ENCODE peak calls at places on chromosome 22, in five cellular contexts. A is testis, P is IMR-90, T is heart left ventricle, J is fibroblast of lung. Q is an unnamed sample.

GRCh38 chr22:17772963-17773605 is 1.2 kb downstream of the BID start:
- DNase-seq in A (no peak), P (peak), T (no peak), J (peak), Q (peak)

GRCh38 chr22:44153705-44154104 is 27.0 kb upstream of the PARVG start:
- DNase-seq in A (no peak), P (no peak), T (no peak), J (no peak), Q (no peak)

GRCh38 chr22:29751669-29752068 is 15.1 kb downstream of the ZMAT5 start:
- DNase-seq in A (no peak), P (no peak), T (no peak), J (no peak), Q (no peak)

GRCh38 chr22:26308467-26308866 is 120.6 kb upstream of the ASPHD2 start:
- DNase-seq in A (no peak), P (no peak), T (no peak), J (no peak), Q (no peak)

GRCh38 chr22:29762263-29762662 is 4.5 kb downstream of the ZMAT5 start:
- DNase-seq in A (no peak), P (no peak), T (no peak), J (no peak), Q (no peak)

GRCh38 chr22:38610234-38610633 is 40.3 kb upstream of the DMC1 start:
- DNase-seq in A (no peak), P (no peak), T (no peak), J (no peak), Q (no peak)

GRCh38 chr22:36999463-36999862 is 19.8 kb downstream of the TST start:
- DNase-seq in A (no peak), P (no peak), T (no peak), J (no peak), Q (peak)

GRCh38 chr22:21661991-21662390 is 3.8 kb upstream of the PPIL2 start:
- DNase-seq in A (no peak), P (no peak), T (no peak), J (no peak), Q (no peak)

GRCh38 chr22:35611891-35612576 is 5.1 kb downstream of the MB start:
- DNase-seq in A (no peak), P (no peak), T (no peak), J (no peak), Q (no peak)

GRCh38 chr22:36797988-36798670 is 18.7 kb downstream of the PVALB start:
- DNase-seq in A (no peak), P (no peak), T (no peak), J (no peak), Q (no peak)

GRCh38 chr22:37739000-37739399 is 42.2 kb downstream of the TRIOBP start:
- DNase-seq in A (peak), P (peak), T (peak), J (peak), Q (no peak)

GRCh38 chr22:44182591-44183588 is 2.2 kb downstream of the PARVG start:
- DNase-seq in A (peak), P (no peak), T (peak), J (no peak), Q (no peak)

GRCh38 chr22:38925571-38926041 is 31.8 kb upstream of the APOBEC3A start:
- DNase-seq in A (no peak), P (peak), T (no peak), J (peak), Q (peak)

GRCh38 chr22:43481528-43482309 is 69.9 kb downstream of the MPPED1 start:
- DNase-seq in A (no peak), P (no peak), T (no peak), J (no peak), Q (peak)

GRCh38 chr22:19914201-19914943 is 27.2 kb upstream of the COMT start:
- DNase-seq in A (no peak), P (no peak), T (no peak), J (no peak), Q (no peak)

GRCh38 chr22:19911540-19912235 is 29.9 kb upstream of the COMT start:
- DNase-seq in A (no peak), P (no peak), T (no peak), J (no peak), Q (no peak)

GRCh38 chr22:19913337-19913936 is 28.1 kb upstream of the COMT start:
- DNase-seq in A (no peak), P (no peak), T (no peak), J (no peak), Q (no peak)

GRCh38 chr22:19910180-19910744 is 31.3 kb upstream of the COMT start:
- DNase-seq in A (no peak), P (no peak), T (no peak), J (no peak), Q (no peak)

GRCh38 chr22:19912236-19912999 is 29.2 kb upstream of the COMT start:
- DNase-seq in A (peak), P (no peak), T (no peak), J (no peak), Q (no peak)
- TF ChIP-seq CTCF in A (no peak), P (peak), T (no peak), J (peak), Q (no peak)

DNA sequence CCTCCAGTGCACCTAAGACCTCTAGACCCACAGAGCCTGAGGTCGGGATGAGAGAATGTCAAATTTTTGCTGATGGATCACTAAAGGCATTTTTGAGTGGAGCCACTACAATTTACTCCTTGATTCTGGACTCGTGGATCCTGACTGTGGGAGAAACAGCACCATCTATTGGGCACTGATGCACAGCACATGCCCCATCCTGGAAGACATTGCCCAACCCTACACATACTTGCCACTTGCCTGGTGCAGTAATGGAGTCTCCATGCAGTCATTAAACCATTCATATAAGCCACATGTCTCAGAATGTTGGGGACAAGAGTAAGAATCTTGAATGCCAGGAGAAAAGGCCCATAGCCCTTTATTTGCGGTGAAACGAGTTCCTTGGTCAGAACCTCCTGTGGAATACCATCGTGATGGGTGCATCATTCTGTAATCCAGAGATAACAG is 103.9 kb downstream of the GGTLC2 start:
- DNase-seq in A (peak), P (peak), T (no peak), J (peak), Q (peak)
- TF ChIP-seq CTCF in A (peak), P (peak), T (peak), J (peak), Q (peak)

GRCh38 chr22:47724030-47724429 is 961.6 kb downstream of the TBC1D22A start:
- DNase-seq in A (no peak), P (no peak), T (no peak), J (no peak), Q (no peak)
- TF ChIP-seq CTCF in A (no peak), P (no peak), T (no peak), J (no peak), Q (no peak)

DNA sequence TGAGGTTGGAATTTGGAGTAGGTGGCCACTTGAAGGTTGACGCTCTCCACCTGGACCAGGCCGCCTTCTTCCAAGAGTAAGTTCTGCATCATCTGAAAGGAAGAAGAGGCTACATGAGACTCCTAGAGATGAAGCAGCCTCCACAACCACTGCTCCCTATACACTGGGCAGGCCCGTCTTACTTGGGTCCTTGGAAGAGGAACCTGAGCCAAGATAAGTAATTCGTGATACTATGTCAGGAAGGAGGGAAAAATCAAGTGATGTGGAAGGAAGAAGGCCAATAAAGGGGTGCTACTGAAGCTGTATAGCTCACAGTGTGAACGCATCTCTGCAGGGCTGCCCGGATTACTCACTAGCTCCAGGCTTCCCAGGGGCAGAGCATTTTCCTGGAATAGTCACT is 11.1 kb downstream of the UFD1 start:
- DNase-seq in A (no peak), P (no peak), T (no peak), J (no peak), Q (no peak)
- TF ChIP-seq CTCF in A (no peak), P (no peak), T (no peak), J (no peak), Q (no peak)

GRCh38 chr22:50544078-50544745 is 1.5 kb upstream of the KLHDC7B start:
- DNase-seq in A (peak), P (peak), T (peak), J (peak), Q (peak)
- TF ChIP-seq CTCF in A (peak), P (peak), T (peak), J (peak), Q (peak)

GRCh38 chr22:25111579-25112517 is 87.8 kb upstream of the CRYBB3 start:
- DNase-seq in A (peak), P (no peak), T (no peak), J (no peak), Q (no peak)
- TF ChIP-seq CTCF in A (no peak), P (no peak), T (no peak), J (no peak), Q (no peak)

DNA sequence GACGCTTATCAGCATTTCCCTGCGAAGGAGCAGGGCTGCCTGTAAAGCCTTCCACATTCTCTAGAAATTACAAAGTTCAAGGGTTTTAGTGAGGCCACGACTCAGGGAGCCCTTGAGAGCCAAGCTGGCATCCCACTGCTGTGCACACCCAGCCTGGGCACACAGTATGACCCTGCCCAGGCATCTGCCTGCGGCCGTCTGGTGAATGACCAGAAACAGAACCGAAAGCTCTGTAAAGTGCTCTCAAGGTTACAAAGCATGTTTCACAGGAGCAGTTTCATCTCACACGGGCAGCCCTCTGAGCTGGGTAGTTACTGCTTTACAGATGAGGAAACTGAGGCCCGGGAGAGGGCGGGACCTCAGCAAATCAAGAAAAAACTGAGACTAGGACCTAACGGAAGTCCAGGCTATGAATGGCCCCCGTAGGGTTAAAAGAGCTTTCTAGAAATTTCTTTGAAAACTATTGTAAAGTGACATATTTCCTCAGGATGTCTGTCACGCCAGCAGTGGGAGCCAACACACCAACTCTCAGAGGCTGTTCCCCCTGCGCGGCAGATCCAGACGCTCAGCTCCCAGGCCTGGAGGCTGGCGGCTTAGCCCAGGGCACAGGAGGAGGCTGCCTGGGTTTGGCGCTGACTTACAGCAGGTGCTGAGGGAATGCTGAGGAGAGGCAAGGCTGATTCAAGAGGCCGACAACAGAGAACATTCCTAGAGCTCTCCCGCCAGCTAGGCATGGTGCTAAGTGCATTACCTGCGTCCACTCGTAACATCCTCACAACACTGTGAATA is 7.7 kb upstream of the TCF20 start:
- DNase-seq in A (no peak), P (no peak), T (no peak), J (no peak), Q (peak)
- TF ChIP-seq CTCF in A (no peak), P (peak), T (no peak), J (peak), Q (no peak)

GRCh38 chr22:47402876-47403525 is 640.6 kb downstream of the TBC1D22A start:
- DNase-seq in A (no peak), P (no peak), T (no peak), J (no peak), Q (no peak)
- TF ChIP-seq CTCF in A (no peak), P (no peak), T (no peak), J (no peak), Q (no peak)